ENCODE peak calls at places on chromosomes 16 and 17, in nine cellular contexts. One of them, this sample, is unnamed. For H3K9me3, the result is how much of the 10 kb centered on the place peaks cover.

GRCh38 chr17:47978324-47978723 is 7.4 kb downstream of the CDK5RAP3 start:
- DNase-seq in fibroblast of lung: peak
- DNase-seq in AG04450: peak
- DNase-seq in right cardiac atrium: peak
- DNase-seq in hepatocyte: peak
- DNase-seq in upper lobe of right lung: no peak
- DNase-seq in esophagus muscularis mucosa: no peak
- DNase-seq in mammary epithelial cell: peak
- DNase-seq in heart right ventricle: peak
- DNase-seq in this sample: no peak

GRCh38 chr16:87897563-87898505 is 28.5 kb upstream of the SLC7A5 start:
- DNase-seq in mammary epithelial cell: no peak
- DNase-seq in fibroblast of lung: peak
- DNase-seq in upper lobe of right lung: no peak
- DNase-seq in esophagus muscularis mucosa: no peak
- DNase-seq in right cardiac atrium: no peak
- DNase-seq in AG04450: no peak
- DNase-seq in heart right ventricle: no peak
- DNase-seq in hepatocyte: no peak
- DNase-seq in this sample: no peak

GRCh38 chr17:49486012-49486641 is 9.0 kb upstream of the NGFR start:
- DNase-seq in fibroblast of lung: no peak
- DNase-seq in hepatocyte: peak
- DNase-seq in esophagus muscularis mucosa: no peak
- DNase-seq in heart right ventricle: no peak
- DNase-seq in upper lobe of right lung: no peak
- DNase-seq in right cardiac atrium: no peak
- DNase-seq in AG04450: no peak
- DNase-seq in mammary epithelial cell: no peak
- DNase-seq in this sample: no peak

GRCh38 chr17:33709881-33710280 is 416.8 kb upstream of the ASIC2 start:
- DNase-seq in upper lobe of right lung: no peak
- DNase-seq in fibroblast of lung: no peak
- DNase-seq in esophagus muscularis mucosa: no peak
- DNase-seq in right cardiac atrium: no peak
- DNase-seq in hepatocyte: no peak
- DNase-seq in heart right ventricle: no peak
- DNase-seq in AG04450: no peak
- DNase-seq in mammary epithelial cell: no peak
- DNase-seq in this sample: no peak

GRCh38 chr17:46839211-46839610 is 12.2 kb upstream of the WNT9B start:
- DNase-seq in right cardiac atrium: no peak
- DNase-seq in heart right ventricle: no peak
- DNase-seq in mammary epithelial cell: no peak
- DNase-seq in fibroblast of lung: no peak
- DNase-seq in esophagus muscularis mucosa: no peak
- DNase-seq in AG04450: no peak
- DNase-seq in hepatocyte: no peak
- DNase-seq in upper lobe of right lung: no peak
- DNase-seq in this sample: no peak

GRCh38 chr16:54174750-54175149 is 111.8 kb downstream of the IRX3 start:
- DNase-seq in fibroblast of lung: no peak
- DNase-seq in right cardiac atrium: no peak
- DNase-seq in hepatocyte: no peak
- DNase-seq in AG04450: no peak
- DNase-seq in esophagus muscularis mucosa: no peak
- DNase-seq in heart right ventricle: no peak
- DNase-seq in mammary epithelial cell: no peak
- DNase-seq in upper lobe of right lung: no peak
- DNase-seq in this sample: no peak

GRCh38 chr17:33375086-33375485 is 82.0 kb upstream of the ASIC2 start:
- DNase-seq in esophagus muscularis mucosa: no peak
- DNase-seq in mammary epithelial cell: no peak
- DNase-seq in upper lobe of right lung: no peak
- DNase-seq in AG04450: no peak
- DNase-seq in right cardiac atrium: no peak
- DNase-seq in heart right ventricle: no peak
- DNase-seq in fibroblast of lung: no peak
- DNase-seq in hepatocyte: peak
- DNase-seq in this sample: no peak

GRCh38 chr17:29154516-29155234 is 25.5 kb downstream of the MYO18A start:
- DNase-seq in upper lobe of right lung: no peak
- DNase-seq in heart right ventricle: no peak
- DNase-seq in right cardiac atrium: no peak
- DNase-seq in AG04450: no peak
- DNase-seq in hepatocyte: no peak
- DNase-seq in mammary epithelial cell: no peak
- DNase-seq in fibroblast of lung: no peak
- DNase-seq in esophagus muscularis mucosa: no peak
- DNase-seq in this sample: no peak

GRCh38 chr16:28987170-28987853 is 2.5 kb downstream of the LAT start:
- DNase-seq in right cardiac atrium: no peak
- DNase-seq in AG04450: no peak
- DNase-seq in heart right ventricle: no peak
- DNase-seq in mammary epithelial cell: no peak
- DNase-seq in esophagus muscularis mucosa: no peak
- DNase-seq in hepatocyte: no peak
- DNase-seq in fibroblast of lung: no peak
- DNase-seq in upper lobe of right lung: no peak
- DNase-seq in this sample: no peak

GRCh38 chr17:76147211-76148014 is 6.4 kb upstream of the FOXJ1 start:
- DNase-seq in esophagus muscularis mucosa: no peak
- DNase-seq in right cardiac atrium: no peak
- DNase-seq in AG04450: no peak
- DNase-seq in fibroblast of lung: peak
- DNase-seq in mammary epithelial cell: peak
- DNase-seq in upper lobe of right lung: no peak
- DNase-seq in heart right ventricle: no peak
- DNase-seq in hepatocyte: no peak
- DNase-seq in this sample: no peak

GRCh38 chr17:1713878-1714487 is 3.8 kb upstream of the TLCD2 start:
- DNase-seq in AG04450: no peak
- DNase-seq in hepatocyte: peak
- DNase-seq in right cardiac atrium: no peak
- DNase-seq in upper lobe of right lung: peak
- DNase-seq in mammary epithelial cell: peak
- DNase-seq in heart right ventricle: no peak
- DNase-seq in esophagus muscularis mucosa: no peak
- DNase-seq in fibroblast of lung: peak
- DNase-seq in this sample: no peak

GRCh38 chr17:69857412-69857835 is 217.6 kb upstream of the KCNJ16 start:
- DNase-seq in heart right ventricle: no peak
- DNase-seq in upper lobe of right lung: no peak
- DNase-seq in AG04450: peak
- DNase-seq in mammary epithelial cell: peak
- DNase-seq in right cardiac atrium: no peak
- DNase-seq in hepatocyte: peak
- DNase-seq in esophagus muscularis mucosa: no peak
- DNase-seq in fibroblast of lung: peak
- DNase-seq in this sample: no peak

GRCh38 chr16:72848759-72849664 is 198.9 kb downstream of the ZFHX3 start:
- DNase-seq in AG04450: peak
- DNase-seq in right cardiac atrium: peak
- DNase-seq in esophagus muscularis mucosa: peak
- DNase-seq in hepatocyte: peak
- DNase-seq in mammary epithelial cell: peak
- DNase-seq in fibroblast of lung: peak
- DNase-seq in heart right ventricle: peak
- DNase-seq in upper lobe of right lung: peak
- DNase-seq in this sample: peak

GRCh38 chr16:2692251-2692947 is 10.1 kb downstream of the KCTD5 start:
- DNase-seq in AG04450: no peak
- DNase-seq in right cardiac atrium: no peak
- DNase-seq in hepatocyte: no peak
- DNase-seq in fibroblast of lung: peak
- DNase-seq in mammary epithelial cell: no peak
- DNase-seq in heart right ventricle: peak
- DNase-seq in upper lobe of right lung: no peak
- DNase-seq in esophagus muscularis mucosa: no peak
- DNase-seq in this sample: no peak
- H3K4me3 ChIP-seq in AG04450: no peak
- H3K4me3 ChIP-seq in right cardiac atrium: no peak
- H3K4me3 ChIP-seq in hepatocyte: no peak
- H3K4me3 ChIP-seq in fibroblast of lung: no peak
- H3K4me3 ChIP-seq in mammary epithelial cell: no peak
- H3K4me3 ChIP-seq in heart right ventricle: no peak
- H3K4me3 ChIP-seq in upper lobe of right lung: no peak
- H3K4me3 ChIP-seq in esophagus muscularis mucosa: no peak
- H3K4me3 ChIP-seq in this sample: no peak

GRCh38 chr16:35523991-35524390 is 2064.6 kb downstream of the TP53TG3F start:
- DNase-seq in esophagus muscularis mucosa: no peak
- DNase-seq in mammary epithelial cell: no peak
- DNase-seq in hepatocyte: no peak
- DNase-seq in fibroblast of lung: no peak
- DNase-seq in right cardiac atrium: no peak
- DNase-seq in heart right ventricle: no peak
- DNase-seq in upper lobe of right lung: no peak
- DNase-seq in AG04450: no peak
- DNase-seq in this sample: no peak

DNA sequence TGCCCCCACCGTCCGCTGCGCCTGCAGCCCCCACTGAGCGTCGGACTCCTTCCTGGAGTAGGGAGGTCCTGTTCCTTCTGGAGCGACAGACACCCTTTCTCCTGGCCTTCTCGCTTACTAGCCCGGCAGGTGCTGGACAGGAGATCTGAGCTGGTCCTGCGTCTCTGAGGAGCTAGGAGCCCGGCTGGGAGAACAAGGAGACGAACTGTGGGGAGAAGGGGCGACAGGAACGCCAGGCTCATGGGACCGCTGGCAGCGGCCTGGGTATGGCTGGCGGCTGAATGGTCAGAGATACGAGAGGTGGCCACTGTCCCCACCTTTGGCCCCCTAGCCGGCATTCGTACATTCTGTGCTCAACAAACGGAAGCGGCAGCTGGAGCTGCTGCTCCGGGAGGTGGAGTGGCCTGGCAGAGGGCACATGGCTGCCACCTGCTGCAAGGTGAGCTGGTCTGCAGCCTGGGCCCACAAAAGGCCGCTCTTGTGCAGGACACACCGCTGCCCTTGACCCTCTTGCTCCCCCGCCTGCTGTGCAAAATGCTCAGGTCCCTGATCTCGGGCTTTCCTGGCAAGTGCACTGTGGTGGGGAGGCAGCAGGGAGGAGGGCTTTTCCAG is 2066.7 kb downstream of the TP53TG3F start:
- DNase-seq in heart right ventricle: no peak
- DNase-seq in upper lobe of right lung: no peak
- DNase-seq in mammary epithelial cell: no peak
- DNase-seq in right cardiac atrium: no peak
- DNase-seq in hepatocyte: no peak
- DNase-seq in esophagus muscularis mucosa: no peak
- DNase-seq in fibroblast of lung: no peak
- DNase-seq in AG04450: no peak
- DNase-seq in this sample: no peak
- H3K9me3 ChIP-seq in heart right ventricle: under half
- H3K9me3 ChIP-seq in upper lobe of right lung: under half
- H3K9me3 ChIP-seq in mammary epithelial cell: under half
- H3K9me3 ChIP-seq in right cardiac atrium: under half
- H3K9me3 ChIP-seq in hepatocyte: under half
- H3K9me3 ChIP-seq in esophagus muscularis mucosa: under half
- H3K9me3 ChIP-seq in fibroblast of lung: under half
- H3K9me3 ChIP-seq in AG04450: under half
- H3K9me3 ChIP-seq in this sample: under half

GRCh38 chr16:86679490-86679889 is 101.1 kb downstream of the FOXL1 start:
- DNase-seq in upper lobe of right lung: no peak
- DNase-seq in esophagus muscularis mucosa: no peak
- DNase-seq in AG04450: no peak
- DNase-seq in mammary epithelial cell: peak
- DNase-seq in hepatocyte: no peak
- DNase-seq in heart right ventricle: no peak
- DNase-seq in right cardiac atrium: no peak
- DNase-seq in fibroblast of lung: no peak
- DNase-seq in this sample: no peak

GRCh38 chr16:86682219-86682904 is 104.0 kb downstream of the FOXL1 start:
- DNase-seq in upper lobe of right lung: no peak
- DNase-seq in esophagus muscularis mucosa: no peak
- DNase-seq in fibroblast of lung: no peak
- DNase-seq in mammary epithelial cell: no peak
- DNase-seq in right cardiac atrium: peak
- DNase-seq in AG04450: no peak
- DNase-seq in heart right ventricle: no peak
- DNase-seq in hepatocyte: no peak
- DNase-seq in this sample: no peak

GRCh38 chr16:86681440-86681838 is 103.1 kb downstream of the FOXL1 start:
- DNase-seq in AG04450: no peak
- DNase-seq in upper lobe of right lung: no peak
- DNase-seq in heart right ventricle: peak
- DNase-seq in esophagus muscularis mucosa: no peak
- DNase-seq in mammary epithelial cell: no peak
- DNase-seq in right cardiac atrium: peak
- DNase-seq in fibroblast of lung: peak
- DNase-seq in hepatocyte: no peak
- DNase-seq in this sample: no peak

GRCh38 chr16:86680137-86680536 is 101.8 kb downstream of the FOXL1 start:
- DNase-seq in hepatocyte: no peak
- DNase-seq in upper lobe of right lung: no peak
- DNase-seq in esophagus muscularis mucosa: no peak
- DNase-seq in AG04450: peak
- DNase-seq in fibroblast of lung: peak
- DNase-seq in right cardiac atrium: peak
- DNase-seq in heart right ventricle: no peak
- DNase-seq in mammary epithelial cell: peak
- DNase-seq in this sample: no peak

GRCh38 chr16:86680661-86681439 is 102.5 kb downstream of the FOXL1 start:
- DNase-seq in heart right ventricle: no peak
- DNase-seq in fibroblast of lung: peak
- DNase-seq in hepatocyte: no peak
- DNase-seq in mammary epithelial cell: no peak
- DNase-seq in right cardiac atrium: no peak
- DNase-seq in AG04450: no peak
- DNase-seq in upper lobe of right lung: no peak
- DNase-seq in esophagus muscularis mucosa: no peak
- DNase-seq in this sample: no peak
- H3K4me3 ChIP-seq in heart right ventricle: no peak
- H3K4me3 ChIP-seq in fibroblast of lung: no peak
- H3K4me3 ChIP-seq in hepatocyte: no peak
- H3K4me3 ChIP-seq in mammary epithelial cell: no peak
- H3K4me3 ChIP-seq in right cardiac atrium: no peak
- H3K4me3 ChIP-seq in AG04450: no peak
- H3K4me3 ChIP-seq in upper lobe of right lung: no peak
- H3K4me3 ChIP-seq in esophagus muscularis mucosa: no peak
- H3K4me3 ChIP-seq in this sample: no peak

DNA sequence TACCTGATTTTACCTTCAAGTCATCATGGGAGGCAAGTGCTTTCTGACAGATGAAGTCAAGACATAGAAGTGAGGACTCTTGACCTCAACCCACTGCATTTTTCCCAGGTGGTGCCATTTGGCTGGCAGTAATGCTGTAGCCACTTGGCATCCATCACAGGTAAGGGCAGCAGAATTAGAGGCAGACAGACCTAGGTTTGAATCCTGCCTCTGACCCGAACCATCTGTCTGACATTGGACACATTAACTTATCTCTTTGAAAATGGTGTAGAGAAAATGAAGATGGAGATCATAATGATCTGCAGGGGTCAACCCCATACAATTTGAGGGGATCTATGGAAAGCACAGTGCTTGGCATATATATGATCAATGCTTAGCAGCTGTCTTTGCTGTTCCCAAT is 505.5 kb downstream of the NPIPA7 start:
- DNase-seq in mammary epithelial cell: no peak
- DNase-seq in fibroblast of lung: no peak
- DNase-seq in right cardiac atrium: no peak
- DNase-seq in heart right ventricle: no peak
- DNase-seq in AG04450: no peak
- DNase-seq in upper lobe of right lung: no peak
- DNase-seq in esophagus muscularis mucosa: peak
- DNase-seq in hepatocyte: no peak
- DNase-seq in this sample: no peak
- H3K9me3 ChIP-seq in mammary epithelial cell: under half
- H3K9me3 ChIP-seq in fibroblast of lung: under half
- H3K9me3 ChIP-seq in right cardiac atrium: under half
- H3K9me3 ChIP-seq in heart right ventricle: under half
- H3K9me3 ChIP-seq in AG04450: under half
- H3K9me3 ChIP-seq in upper lobe of right lung: under half
- H3K9me3 ChIP-seq in esophagus muscularis mucosa: under half
- H3K9me3 ChIP-seq in hepatocyte: under half
- H3K9me3 ChIP-seq in this sample: under half